ENCODE peak calls at places on chromosomes 11 and 22, in nine cellular contexts. R is stimulated activated CD4-positive, alpha-beta T cell treated with anti-CD3 and anti-CD28 coated beads, Interleukin-12 subunit alpha, Interleukin-12 subunit beta, amount 100 ng/mL, for 24 hours; C is activated CD8-positive, alpha-beta T cell treated with anti-CD3 and anti-CD28 coated beads for 36 hours; G is aorta; H is GM18507; F is left lung; L is iris pigment epithelial cell; U is KBM-7; T is H9. Q is an unnamed sample.

GRCh38 chr11:1289211-1289935 is 20.1 kb downstream of the TOLLIP start:
- DNase-seq in R (no peak), C (no peak), G (peak; percentile 38), H (no peak), F (peak; percentile 27), L (no peak), U (no peak), T (no peak), Q (no peak)

GRCh38 chr22:33210129-33210784 is 152.1 kb upstream of the SYN3 start:
- DNase-seq in R (peak; percentile 5), C (peak; percentile 22), G (no peak), H (peak; percentile 59), F (no peak), L (peak; percentile 11), U (peak; percentile 71), T (peak; percentile 79), Q (peak; percentile 17)

GRCh38 chr22:31790240-31790639 is 36.4 kb downstream of the DEPDC5 start:
- DNase-seq in R (no peak), C (no peak), G (no peak), H (peak; percentile 17), F (no peak), L (no peak), U (no peak), T (no peak), Q (no peak)

GRCh38 chr11:94885581-94885980 is 87.8 kb downstream of the CWC15 start:
- DNase-seq in R (no peak), C (no peak), G (no peak), H (no peak), F (no peak), L (no peak), U (no peak), T (no peak), Q (no peak)

GRCh38 chr11:110131386-110132123 is 38.4 kb downstream of the ZC3H12C start:
- DNase-seq in R (no peak), C (no peak), G (no peak), H (no peak), F (no peak), L (no peak), U (no peak), T (no peak), Q (no peak)

GRCh38 chr11:1570001-1570453 is 2.0 kb downstream of the DUSP8 start:
- DNase-seq in R (no peak), C (no peak), G (peak; percentile 70), H (no peak), F (peak; percentile 31), L (no peak), U (no peak), T (peak; percentile 25), Q (no peak)

GRCh38 chr11:118961591-118961990 is 5.5 kb downstream of the UPK2 start:
- DNase-seq in R (no peak), C (no peak), G (peak; percentile 56), H (no peak), F (no peak), L (no peak), U (no peak), T (peak; percentile 40), Q (no peak)

GRCh38 chr11:111663820-111664219 is 61.6 kb downstream of the SIK2 start:
- DNase-seq in R (no peak), C (no peak), G (no peak), H (no peak), F (peak; percentile 52), L (peak; percentile 42), U (peak; percentile 14), T (no peak), Q (no peak)

GRCh38 chr11:88179141-88179540 is 3.9 kb upstream of the RAB38 start:
- DNase-seq in R (peak; percentile 17), C (peak; percentile 61), G (no peak), H (no peak), F (no peak), L (peak; percentile 71), U (no peak), T (no peak), Q (peak; percentile 65)

GRCh38 chr11:105935791-105936190 is 86.2 kb downstream of the MSANTD4 start:
- DNase-seq in R (no peak), C (no peak), G (no peak), H (no peak), F (no peak), L (peak; percentile 42), U (no peak), T (no peak), Q (no peak)

GRCh38 chr22:25153961-25154685 is 45.5 kb upstream of the CRYBB3 start:
- DNase-seq in R (no peak), C (no peak), G (no peak), H (no peak), F (peak; percentile 78), L (peak; percentile 68), U (no peak), T (no peak), Q (no peak)

GRCh38 chr11:69599502-69599901 is 41.5 kb upstream of the CCND1 start:
- DNase-seq in R (no peak), C (no peak), G (no peak), H (no peak), F (no peak), L (peak; percentile 79), U (no peak), T (no peak), Q (no peak)

GRCh38 chr11:95187730-95188129 is 43.3 kb downstream of the SESN3 start:
- DNase-seq in R (no peak), C (no peak), G (no peak), H (no peak), F (no peak), L (no peak), U (no peak), T (no peak), Q (no peak)

GRCh38 chr11:50073113-50074105 is 40.7 kb downstream of the OR4C45 start:
- DNase-seq in R (no peak), C (no peak), G (no peak), H (no peak), F (no peak), L (no peak), U (no peak), T (no peak), Q (no peak)

GRCh38 chr22:45709866-45710265 is 38.2 kb downstream of the ATXN10 start:
- DNase-seq in R (no peak), C (no peak), G (no peak), H (no peak), F (no peak), L (peak; percentile 77), U (no peak), T (no peak), Q (no peak)

GRCh38 chr22:16972311-16972710 is 35.7 kb downstream of the GAB4 start:
- DNase-seq in R (no peak), C (no peak), G (no peak), H (no peak), F (no peak), L (no peak), U (no peak), T (no peak), Q (no peak)

GRCh38 chr22:50734343-50734771 is 3.6 kb upstream of the ACR start:
- DNase-seq in R (no peak), C (no peak), G (peak; percentile 51), H (no peak), F (no peak), L (no peak), U (no peak), T (no peak), Q (peak; percentile 6)

GRCh38 chr11:28628412-28628811 is 520.2 kb downstream of the METTL15 start:
- DNase-seq in R (no peak), C (no peak), G (no peak), H (no peak), F (no peak), L (no peak), U (no peak), T (no peak), Q (no peak)

GRCh38 chr22:36350751-36351594 is 36.8 kb downstream of the MYH9 start:
- DNase-seq in R (no peak), C (peak; percentile 65), G (no peak), H (no peak), F (no peak), L (peak; percentile 60), U (no peak), T (no peak), Q (no peak)

GRCh38 chr22:50576070-50576469 is 2.2 kb downstream of the CPT1B start:
- DNase-seq in R (no peak), C (no peak), G (peak; percentile 37), H (no peak), F (no peak), L (peak; percentile 31), U (peak; percentile 56), T (peak; percentile 55), Q (no peak)

GRCh38 chr22:20291604-20292063 is 23.5 kb upstream of the RTN4R start:
- DNase-seq in R (no peak), C (no peak), G (no peak), H (no peak), F (no peak), L (no peak), U (no peak), T (no peak), Q (no peak)

GRCh38 chr11:17547932-17548331 is 873 bp downstream of the OTOG start:
- DNase-seq in R (no peak), C (no peak), G (peak; percentile 47), H (no peak), F (no peak), L (no peak), U (no peak), T (peak; percentile 67), Q (no peak)

GRCh38 chr11:123249354-123249753 is 54.3 kb upstream of the CLMP start:
- DNase-seq in R (no peak), C (no peak), G (no peak), H (no peak), F (no peak), L (peak; percentile 27), U (no peak), T (no peak), Q (no peak)

GRCh38 chr11:96111308-96111707 is 187.4 kb upstream of the MTMR2 start:
- DNase-seq in R (no peak), C (no peak), G (no peak), H (no peak), F (no peak), L (no peak), U (no peak), T (no peak), Q (no peak)

GRCh38 chr11:83438438-83438837 is 152.3 kb upstream of the CCDC90B start:
- DNase-seq in R (no peak), C (no peak), G (no peak), H (no peak), F (no peak), L (no peak), U (peak; percentile 12), T (no peak), Q (no peak)

GRCh38 chr11:26079966-26080365 is 252.0 kb upstream of the ANO3 start:
- DNase-seq in R (no peak), C (no peak), G (no peak), H (no peak), F (no peak), L (no peak), U (no peak), T (no peak), Q (no peak)

GRCh38 chr22:49208768-49209252 is 618.9 kb downstream of the BRD1 start:
- DNase-seq in R (no peak), C (peak; percentile 9), G (peak; percentile 33), H (no peak), F (peak; percentile 11), L (no peak), U (no peak), T (peak; percentile 46), Q (no peak)

GRCh38 chr11:86940122-86940777 is 14.9 kb downstream of the FZD4 start:
- DNase-seq in R (no peak), C (no peak), G (no peak), H (no peak), F (no peak), L (peak; percentile 93), U (no peak), T (no peak), Q (no peak)

Q was measured in stimulated activated naive CD8-positive, alpha-beta T cell treated with anti-CD3 and anti-CD28 coated beads, Interleukin-15, amount 100 ng/mL, for 72 hours.